ENCODE peak calls at places on chromosomes 7 and 10, in six cellular contexts. One of them, this sample, is unnamed.
A peak's percentile ranks its signal among the peaks of the same experiment; 100 is the strongest.

GRCh38 chr7:117247809-117248208 is 75.0 kb downstream of the WNT2 start:
- DNase-seq in HCT116: no peak
- DNase-seq in HepG2: no peak
- DNase-seq in SK-N-SH: no peak
- DNase-seq in H1: no peak
- DNase-seq in GM12878: no peak
- DNase-seq in this sample: no peak

GRCh38 chr10:111600772-111601171 is 523.9 kb downstream of the ADRA2A start:
- DNase-seq in HCT116: no peak
- DNase-seq in SK-N-SH: no peak
- DNase-seq in GM12878: no peak
- DNase-seq in HepG2: no peak
- DNase-seq in H1: no peak
- DNase-seq in this sample: no peak

GRCh38 chr10:7945025-7945424 is 109.5 kb upstream of the GATA3 start:
- DNase-seq in HepG2: no peak
- DNase-seq in HCT116: no peak
- DNase-seq in GM12878: no peak
- DNase-seq in H1: no peak
- DNase-seq in SK-N-SH: peak; percentile 36
- DNase-seq in this sample: no peak

GRCh38 chr7:14233026-14233897 is 243.8 kb upstream of the ETV1 start:
- DNase-seq in H1: no peak
- DNase-seq in HCT116: no peak
- DNase-seq in SK-N-SH: no peak
- DNase-seq in GM12878: no peak
- DNase-seq in HepG2: no peak
- DNase-seq in this sample: no peak

GRCh38 chr7:115782716-115783460 is 247.7 kb downstream of the TFEC start:
- DNase-seq in HepG2: no peak
- DNase-seq in GM12878: no peak
- DNase-seq in SK-N-SH: no peak
- DNase-seq in HCT116: no peak
- DNase-seq in H1: no peak
- DNase-seq in this sample: peak; percentile 3

GRCh38 chr7:121872831-121873764 is at the start of gene PTPRZ1:
- DNase-seq in GM12878: no peak
- DNase-seq in H1: peak; percentile 86
- DNase-seq in HepG2: no peak
- DNase-seq in HCT116: no peak
- DNase-seq in SK-N-SH: peak; percentile 68
- DNase-seq in this sample: peak; percentile 21

GRCh38 chr10:86402283-86402931 is 35.8 kb upstream of the GRID1 start:
- DNase-seq in HCT116: no peak
- DNase-seq in H1: no peak
- DNase-seq in GM12878: no peak
- DNase-seq in HepG2: peak; percentile 20
- DNase-seq in SK-N-SH: no peak
- DNase-seq in this sample: no peak

GRCh38 chr10:44339218-44339617 is 45.7 kb downstream of the CXCL12 start:
- DNase-seq in HepG2: no peak
- DNase-seq in SK-N-SH: no peak
- DNase-seq in HCT116: no peak
- DNase-seq in GM12878: no peak
- DNase-seq in H1: no peak
- DNase-seq in this sample: no peak

GRCh38 chr10:113297226-113297625 is 255.6 kb upstream of the HABP2 start:
- DNase-seq in SK-N-SH: no peak
- DNase-seq in H1: no peak
- DNase-seq in HCT116: no peak
- DNase-seq in HepG2: no peak
- DNase-seq in GM12878: no peak
- DNase-seq in this sample: no peak

GRCh38 chr10:128150045-128150493 is 23.8 kb upstream of the MKI67 start:
- DNase-seq in SK-N-SH: peak; percentile 99
- DNase-seq in GM12878: no peak
- DNase-seq in HCT116: peak; percentile 53
- DNase-seq in HepG2: no peak
- DNase-seq in H1: peak; percentile 92
- DNase-seq in this sample: peak; percentile 61

GRCh38 chr7:106071999-106072714 is 40.0 kb downstream of the SYPL1 start:
- DNase-seq in GM12878: no peak
- DNase-seq in HepG2: peak; percentile 87
- DNase-seq in H1: no peak
- DNase-seq in SK-N-SH: peak; percentile 71
- DNase-seq in HCT116: no peak
- DNase-seq in this sample: peak; percentile 96

GRCh38 chr7:139646566-139646965 is 123.1 kb downstream of the CLEC2L start:
- DNase-seq in HCT116: no peak
- DNase-seq in SK-N-SH: no peak
- DNase-seq in HepG2: no peak
- DNase-seq in H1: no peak
- DNase-seq in GM12878: no peak
- DNase-seq in this sample: no peak

GRCh38 chr7:108142675-108143259 is 12.6 kb upstream of the LAMB4 start:
- DNase-seq in SK-N-SH: no peak
- DNase-seq in HCT116: no peak
- DNase-seq in H1: no peak
- DNase-seq in GM12878: no peak
- DNase-seq in HepG2: no peak
- DNase-seq in this sample: no peak

GRCh38 chr7:8443871-8444756 is 10.7 kb downstream of the NXPH1 start:
- DNase-seq in SK-N-SH: no peak
- DNase-seq in HCT116: no peak
- DNase-seq in H1: peak; percentile 73
- DNase-seq in HepG2: no peak
- DNase-seq in GM12878: no peak
- DNase-seq in this sample: no peak

GRCh38 chr7:79732535-79732934 is 279.1 kb upstream of the MAGI2 start:
- DNase-seq in SK-N-SH: no peak
- DNase-seq in HCT116: no peak
- DNase-seq in HepG2: no peak
- DNase-seq in H1: no peak
- DNase-seq in GM12878: no peak
- DNase-seq in this sample: no peak

GRCh38 chr7:155020996-155021395 is 18.1 kb upstream of the PAXIP1 start:
- DNase-seq in H1: peak; percentile 42
- DNase-seq in GM12878: no peak
- DNase-seq in SK-N-SH: no peak
- DNase-seq in HepG2: no peak
- DNase-seq in HCT116: no peak
- DNase-seq in this sample: no peak

GRCh38 chr10:21961847-21962246 is 41.7 kb downstream of the DNAJC1 start:
- DNase-seq in GM12878: no peak
- DNase-seq in HepG2: no peak
- DNase-seq in HCT116: no peak
- DNase-seq in SK-N-SH: no peak
- DNase-seq in H1: no peak
- DNase-seq in this sample: peak; percentile 45

GRCh38 chr10:99983280-99983988 is 26.3 kb downstream of the DNMBP start:
- DNase-seq in HepG2: peak; percentile 38
- DNase-seq in HCT116: no peak
- DNase-seq in SK-N-SH: peak; percentile 73
- DNase-seq in GM12878: peak; percentile 48
- DNase-seq in H1: no peak
- DNase-seq in this sample: peak; percentile 90

GRCh38 chr10:99984201-99984600 is 25.5 kb downstream of the DNMBP start:
- DNase-seq in H1: no peak
- DNase-seq in HepG2: no peak
- DNase-seq in SK-N-SH: no peak
- DNase-seq in GM12878: peak; percentile 53
- DNase-seq in HCT116: no peak
- DNase-seq in this sample: peak; percentile 55

GRCh38 chr10:99981581-99982199 is 28.1 kb downstream of the DNMBP start:
- DNase-seq in H1: no peak
- DNase-seq in HCT116: no peak
- DNase-seq in SK-N-SH: no peak
- DNase-seq in GM12878: no peak
- DNase-seq in HepG2: no peak
- DNase-seq in this sample: no peak

GRCh38 chr10:99982728-99983127 is 27.0 kb downstream of the DNMBP start:
- DNase-seq in GM12878: no peak
- DNase-seq in HCT116: no peak
- DNase-seq in HepG2: no peak
- DNase-seq in H1: no peak
- DNase-seq in SK-N-SH: no peak
- DNase-seq in this sample: no peak

GRCh38 chr10:99984635-99985034 is 25.1 kb downstream of the DNMBP start:
- DNase-seq in SK-N-SH: no peak
- DNase-seq in HCT116: no peak
- DNase-seq in HepG2: no peak
- DNase-seq in H1: no peak
- DNase-seq in GM12878: no peak
- DNase-seq in this sample: no peak
- H3K9ac ChIP-seq in SK-N-SH: peak overlapping the region; percentile 54
- H3K9ac ChIP-seq in HCT116: peak overlapping the region; percentile 43
- H3K9ac ChIP-seq in HepG2: no peak overlapping the region
- H3K9ac ChIP-seq in H1: no peak overlapping the region
- H3K9ac ChIP-seq in GM12878: peak overlapping the region; percentile 79
- H3K9ac ChIP-seq in this sample: peak overlapping the region; percentile 59

GRCh38 chr10:4803822-4804221 is 22.2 kb upstream of the AKR1E2 start:
- DNase-seq in HCT116: no peak
- DNase-seq in SK-N-SH: no peak
- DNase-seq in HepG2: no peak
- DNase-seq in GM12878: no peak
- DNase-seq in H1: no peak
- DNase-seq in this sample: no peak

GRCh38 chr10:4806534-4806933 is 19.5 kb upstream of the AKR1E2 start:
- DNase-seq in HepG2: no peak
- DNase-seq in GM12878: no peak
- DNase-seq in HCT116: no peak
- DNase-seq in H1: no peak
- DNase-seq in SK-N-SH: no peak
- DNase-seq in this sample: no peak

GRCh38 chr10:4804505-4804904 is 21.5 kb upstream of the AKR1E2 start:
- DNase-seq in HCT116: no peak
- DNase-seq in GM12878: no peak
- DNase-seq in SK-N-SH: no peak
- DNase-seq in H1: no peak
- DNase-seq in HepG2: no peak
- DNase-seq in this sample: peak; percentile 73

GRCh38 chr10:4802711-4803487 is 23.1 kb upstream of the AKR1E2 start:
- DNase-seq in HCT116: no peak
- DNase-seq in GM12878: no peak
- DNase-seq in HepG2: no peak
- DNase-seq in H1: no peak
- DNase-seq in SK-N-SH: no peak
- DNase-seq in this sample: no peak

DNA sequence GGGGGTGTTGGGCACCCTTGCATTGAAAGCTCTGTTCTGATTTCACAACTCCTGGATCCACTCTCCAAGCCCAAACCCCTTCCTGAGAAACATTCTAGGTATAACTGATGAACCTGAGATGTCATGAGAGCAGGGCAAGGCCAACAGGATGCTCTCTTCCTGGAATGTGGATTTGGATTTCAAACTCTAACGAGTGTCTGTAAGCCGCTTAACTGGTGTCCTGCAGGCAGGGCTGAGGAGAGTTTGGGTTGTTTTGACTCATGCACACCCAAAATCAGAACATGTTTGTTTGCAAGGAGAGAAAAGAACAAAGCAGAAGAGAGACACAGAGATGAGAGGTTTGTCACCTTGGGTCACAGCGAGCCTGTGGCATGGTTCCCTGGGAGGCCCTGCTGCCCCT is 24.6 kb upstream of the AKR1E2 start:
- DNase-seq in HCT116: no peak
- DNase-seq in H1: no peak
- DNase-seq in SK-N-SH: no peak
- DNase-seq in GM12878: no peak
- DNase-seq in HepG2: no peak
- DNase-seq in this sample: no peak
- TF ChIP-seq MAX in HCT116: no peak
- TF ChIP-seq MAX in H1: no peak
- TF ChIP-seq MAX in SK-N-SH: no peak
- TF ChIP-seq MAX in GM12878: no peak
- TF ChIP-seq MAX in HepG2: no peak
- TF ChIP-seq MAX in this sample: no peak

GRCh38 chr10:72061930-72062329 is 26.4 kb downstream of the SPOCK2 start:
- DNase-seq in HepG2: no peak
- DNase-seq in H1: no peak
- DNase-seq in GM12878: no peak
- DNase-seq in SK-N-SH: no peak
- DNase-seq in HCT116: no peak
- DNase-seq in this sample: no peak

GRCh38 chr10:72062832-72063702 is 25.3 kb downstream of the SPOCK2 start:
- DNase-seq in HCT116: no peak
- DNase-seq in SK-N-SH: no peak
- DNase-seq in H1: no peak
- DNase-seq in GM12878: no peak
- DNase-seq in HepG2: no peak
- DNase-seq in this sample: no peak

GRCh38 chr10:72063703-72064391 is 24.5 kb downstream of the SPOCK2 start:
- DNase-seq in HepG2: no peak
- DNase-seq in GM12878: no peak
- DNase-seq in HCT116: no peak
- DNase-seq in SK-N-SH: no peak
- DNase-seq in H1: no peak
- DNase-seq in this sample: no peak

GRCh38 chr10:72061491-72061890 is 26.9 kb downstream of the SPOCK2 start:
- DNase-seq in SK-N-SH: peak; percentile 56
- DNase-seq in HepG2: no peak
- DNase-seq in GM12878: no peak
- DNase-seq in HCT116: no peak
- DNase-seq in H1: peak; percentile 71
- DNase-seq in this sample: no peak

DNA sequence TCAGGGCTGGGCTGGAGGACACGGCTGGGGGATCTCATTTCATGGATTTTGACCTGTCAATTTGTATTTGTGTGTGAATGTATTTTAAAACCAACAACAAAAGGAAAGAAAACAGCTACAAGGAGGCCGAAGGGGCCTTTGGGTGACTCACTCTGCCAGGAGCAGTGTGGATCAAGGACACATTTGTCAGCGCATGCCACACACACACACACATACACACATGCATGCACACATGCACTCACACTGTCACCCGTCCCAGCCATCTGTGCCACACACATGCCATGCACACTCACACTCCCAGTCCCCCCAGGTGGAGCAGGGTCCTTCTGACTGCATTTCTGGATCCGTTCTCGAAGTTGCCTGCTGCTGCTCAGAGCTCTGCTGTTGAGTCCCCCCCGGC is 26.0 kb downstream of the SPOCK2 start:
- DNase-seq in HepG2: no peak
- DNase-seq in GM12878: no peak
- DNase-seq in SK-N-SH: no peak
- DNase-seq in HCT116: no peak
- DNase-seq in H1: no peak
- DNase-seq in this sample: no peak
- H3K9ac ChIP-seq in HepG2: no peak overlapping the region
- H3K9ac ChIP-seq in GM12878: no peak overlapping the region
- H3K9ac ChIP-seq in SK-N-SH: no peak overlapping the region
- H3K9ac ChIP-seq in HCT116: no peak overlapping the region
- H3K9ac ChIP-seq in H1: no peak overlapping the region
- H3K9ac ChIP-seq in this sample: no peak overlapping the region

DNA sequence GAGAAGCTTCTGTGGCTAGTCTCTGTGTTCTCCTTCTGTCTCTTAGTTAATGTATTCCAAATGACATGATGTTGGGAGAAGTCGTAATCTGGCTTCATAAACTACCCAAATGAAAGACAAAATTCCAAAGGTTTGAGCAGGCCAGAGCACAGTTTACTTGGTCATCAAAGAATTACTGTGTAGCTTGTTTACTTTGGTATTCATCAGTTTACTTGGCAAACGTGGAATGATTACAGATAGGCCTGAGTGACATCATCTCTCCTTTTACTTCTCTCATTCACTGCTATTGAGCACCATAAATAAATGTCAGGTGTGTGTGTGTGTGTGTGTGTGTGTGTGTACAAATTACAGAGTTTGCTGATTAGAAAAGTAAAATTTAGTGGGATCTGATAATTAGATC is 327.3 kb downstream of the PHTF2 start:
- DNase-seq in SK-N-SH: no peak
- DNase-seq in HCT116: no peak
- DNase-seq in GM12878: no peak
- DNase-seq in HepG2: peak; percentile 58
- DNase-seq in H1: no peak
- DNase-seq in this sample: no peak
- TF ChIP-seq MAX in SK-N-SH: no peak
- TF ChIP-seq MAX in HCT116: no peak
- TF ChIP-seq MAX in GM12878: no peak
- TF ChIP-seq MAX in HepG2: no peak
- TF ChIP-seq MAX in H1: no peak
- TF ChIP-seq MAX in this sample: no peak

This sample was measured in endothelial cell of umbilical vein.